ENCODE peak calls at places on chromosomes 13 and 19, in nine cellular contexts. Q is mucosa of descending colon, N is body of pancreas, O is neural crest cell, D is brain microvascular endothelial cell, W is foreskin fibroblast, J is GM20000, M is astrocyte of the spinal cord, G is uterus. Z is an unnamed sample.

GRCh38 chr19:42386974-42387707 is 3.0 kb downstream of the CNFN start:
- DNase-seq in Q (peak; percentile 90), N (peak; percentile 62), O (peak; percentile 64), D (peak; percentile 26), W (peak; percentile 53), J (peak; percentile 83), M (peak; percentile 29), G (no peak), Z (peak; percentile 3)

GRCh38 chr19:934865-935422 is 9.1 kb downstream of the ARID3A start:
- DNase-seq in Q (peak; percentile 91), N (peak; percentile 99), O (no peak), D (no peak), W (peak; percentile 60), J (no peak), M (peak; percentile 70), G (peak; percentile 78), Z (no peak)

GRCh38 chr13:76812206-76812882 is 73.9 kb downstream of the KCTD12 start:
- DNase-seq in Q (no peak), N (no peak), O (no peak), D (no peak), W (peak; percentile 87), J (no peak), M (no peak), G (peak; percentile 35), Z (peak; percentile 69)

GRCh38 chr19:35777411-35777841 is 2.1 kb downstream of the ARHGAP33 start:
- DNase-seq in Q (peak; percentile 23), N (no peak), O (peak; percentile 44), D (no peak), W (no peak), J (no peak), M (no peak), G (no peak), Z (no peak)

GRCh38 chr19:489418-490196 is 6.7 kb upstream of the MADCAM1 start:
- DNase-seq in Q (no peak), N (no peak), O (no peak), D (no peak), W (no peak), J (peak; percentile 67), M (peak; percentile 13), G (peak; percentile 49), Z (no peak)

GRCh38 chr19:2056810-2057192 is 5.8 kb upstream of the MKNK2 start:
- DNase-seq in Q (no peak), N (no peak), O (no peak), D (no peak), W (no peak), J (no peak), M (no peak), G (peak; percentile 55), Z (no peak)

GRCh38 chr13:26198116-26198515 is 24.0 kb downstream of the RNF6 start:
- DNase-seq in Q (no peak), N (no peak), O (no peak), D (no peak), W (no peak), J (no peak), M (no peak), G (no peak), Z (no peak)

GRCh38 chr19:38742906-38743305 is 1.4 kb downstream of the CAPN12 start:
- DNase-seq in Q (no peak), N (no peak), O (no peak), D (no peak), W (no peak), J (no peak), M (no peak), G (no peak), Z (no peak)

GRCh38 chr13:105087941-105088340 is 1447.5 kb downstream of the EFNB2 start:
- DNase-seq in Q (no peak), N (no peak), O (no peak), D (no peak), W (no peak), J (no peak), M (no peak), G (no peak), Z (no peak)

GRCh38 chr13:72850959-72851677 is 69.2 kb downstream of the PIBF1 start:
- DNase-seq in Q (peak; percentile 30), N (no peak), O (no peak), D (no peak), W (no peak), J (no peak), M (no peak), G (no peak), Z (no peak)

GRCh38 chr19:40619333-40620160 is 18.4 kb downstream of the LTBP4 start:
- DNase-seq in Q (no peak), N (no peak), O (no peak), D (no peak), W (no peak), J (no peak), M (no peak), G (no peak), Z (no peak)

GRCh38 chr19:45901432-45901903 is 945 bp downstream of the MYPOP start:
- DNase-seq in Q (peak; percentile 57), N (peak; percentile 55), O (no peak), D (no peak), W (no peak), J (peak; percentile 61), M (peak; percentile 25), G (peak; percentile 56), Z (no peak)

GRCh38 chr13:81929988-81930387 is 1589.1 kb upstream of the SPRY2 start:
- DNase-seq in Q (no peak), N (no peak), O (no peak), D (no peak), W (no peak), J (no peak), M (peak; percentile 26), G (no peak), Z (no peak)

GRCh38 chr13:98508280-98509074 is 68.4 kb downstream of the STK24 start:
- DNase-seq in Q (no peak), N (no peak), O (no peak), D (peak; percentile 64), W (peak; percentile 52), J (no peak), M (peak; percentile 87), G (no peak), Z (no peak)

GRCh38 chr19:8135946-8136618 is 13.3 kb downstream of the FBN3 start:
- DNase-seq in Q (no peak), N (no peak), O (no peak), D (no peak), W (no peak), J (no peak), M (no peak), G (no peak), Z (no peak)

GRCh38 chr13:44651209-44651608 is 75.1 kb upstream of the TSC22D1 start:
- DNase-seq in Q (no peak), N (no peak), O (no peak), D (no peak), W (no peak), J (no peak), M (no peak), G (no peak), Z (no peak)
- TF ChIP-seq CTCF in Q (no peak), N (no peak), O (no peak), D (peak; percentile 8), W (no peak), J (no peak), M (peak; percentile 13), G (no peak), Z (no peak)

DNA sequence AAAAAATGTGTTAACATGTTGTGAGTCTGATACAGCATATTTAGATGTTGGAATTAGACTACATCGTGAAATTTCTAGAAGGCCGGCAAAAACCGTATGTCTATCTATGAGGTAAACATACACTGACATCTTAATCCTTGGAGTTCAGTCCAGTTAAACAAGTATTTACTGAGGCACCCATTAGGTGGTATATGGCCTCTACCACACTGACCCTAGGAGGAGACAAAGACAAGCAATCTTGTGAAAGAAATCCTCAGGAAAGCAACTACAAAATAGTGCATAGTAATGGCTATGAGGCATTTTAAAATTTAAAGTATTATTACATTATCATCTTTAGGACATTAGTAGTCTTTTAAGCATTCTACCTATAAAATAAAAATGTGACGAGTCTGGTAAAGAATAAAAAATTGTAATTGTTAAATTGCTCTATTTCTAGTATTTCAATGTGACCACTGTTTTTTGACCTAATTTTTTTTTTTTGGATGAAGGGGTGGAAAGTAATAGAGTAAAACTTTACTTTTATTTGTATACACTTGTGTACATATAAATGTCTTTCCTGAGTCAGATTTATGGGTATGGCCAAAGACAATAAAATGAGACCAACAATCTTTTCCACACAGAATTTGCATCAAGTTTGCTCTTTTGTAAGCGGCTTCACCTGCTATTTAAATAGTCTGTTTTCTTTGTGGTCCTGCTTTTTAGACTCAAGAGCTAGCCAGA is 50.5 kb downstream of the KATNAL1 start:
- DNase-seq in Q (no peak), N (no peak), O (no peak), D (no peak), W (no peak), J (no peak), M (no peak), G (no peak), Z (no peak)
- TF ChIP-seq CTCF in Q (no peak), N (no peak), O (no peak), D (no peak), W (peak; percentile 9), J (no peak), M (no peak), G (peak; percentile 17), Z (peak; percentile 19)

DNA sequence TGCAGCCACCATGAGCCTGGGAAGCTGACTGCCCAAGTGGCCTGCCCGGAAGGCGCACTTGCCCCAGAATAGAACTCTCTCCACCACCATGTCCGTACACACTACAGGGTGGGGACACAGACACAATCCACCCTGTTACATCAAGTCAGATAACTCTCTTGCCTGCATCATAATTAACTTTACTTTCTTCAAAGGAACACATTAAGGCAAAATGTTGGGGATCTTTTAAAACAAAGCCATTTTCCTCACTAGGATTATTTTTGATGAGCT is 23.3 kb upstream of the VSTM2B start:
- DNase-seq in Q (no peak), N (no peak), O (no peak), D (no peak), W (no peak), J (no peak), M (no peak), G (no peak), Z (no peak)
- TF ChIP-seq CTCF in Q (no peak), N (no peak), O (no peak), D (no peak), W (no peak), J (no peak), M (no peak), G (no peak), Z (no peak)

GRCh38 chr13:31351376-31351775 is 151.6 kb downstream of the B3GLCT start:
- DNase-seq in Q (no peak), N (no peak), O (no peak), D (no peak), W (no peak), J (no peak), M (no peak), G (no peak), Z (no peak)
- TF ChIP-seq CTCF in Q (no peak), N (no peak), O (no peak), D (no peak), W (no peak), J (no peak), M (no peak), G (no peak), Z (no peak)

GRCh38 chr13:53151692-53152421 is 123.2 kb downstream of the OLFM4 start:
- DNase-seq in Q (no peak), N (peak; percentile 55), O (peak; percentile 64), D (peak; percentile 2), W (no peak), J (peak; percentile 45), M (no peak), G (no peak), Z (no peak)
- TF ChIP-seq CTCF in Q (peak; percentile 45), N (peak; percentile 75), O (peak; percentile 92), D (peak; percentile 33), W (peak; percentile 34), J (peak; percentile 57), M (peak; percentile 46), G (peak; percentile 37), Z (peak; percentile 92)